ENCODE peak calls at places on chromosome 18, in four cellular contexts. L, M, V and A are unnamed samples.

GRCh38 chr18:61823595-61823994 is 69.2 kb downstream of the RNF152 start:
- DNase-seq in L (no peak), M (no peak), V (no peak), A (no peak)

GRCh38 chr18:71815305-71815704 is 728.8 kb downstream of the CBLN2 start:
- DNase-seq in L (no peak), M (no peak), V (no peak), A (no peak)

GRCh38 chr18:57784034-57784815 is 18.9 kb downstream of the ATP8B1 start:
- DNase-seq in L (no peak), M (peak; percentile 37), V (peak; percentile 43), A (no peak)

GRCh38 chr18:4511166-4511565 is 56.1 kb upstream of the DLGAP1 start:
- DNase-seq in L (no peak), M (no peak), V (no peak), A (no peak)

GRCh38 chr18:79556829-79557585 is 122.6 kb upstream of the CTDP1 start:
- DNase-seq in L (no peak), M (no peak), V (no peak), A (no peak)

GRCh38 chr18:25810736-25811135 is 279.7 kb downstream of the SS18 start:
- DNase-seq in L (no peak), M (no peak), V (no peak), A (no peak)

GRCh38 chr18:79796016-79796415 is 1.7 kb upstream of the KCNG2 start:
- DNase-seq in L (no peak), M (no peak), V (no peak), A (no peak)

GRCh38 chr18:57532987-57533386 is 53.5 kb downstream of the FECH start:
- DNase-seq in L (no peak), M (no peak), V (no peak), A (no peak)

GRCh38 chr18:26771524-26771923 is 94.0 kb downstream of the AQP4 start:
- DNase-seq in L (no peak), M (no peak), V (peak; percentile 6), A (peak; percentile 5)

GRCh38 chr18:12015697-12016062 is 34.4 kb downstream of the IMPA2 start:
- DNase-seq in L (no peak), M (no peak), V (no peak), A (no peak)

GRCh38 chr18:79178044-79178632 is 108.9 kb downstream of the ATP9B start:
- DNase-seq in L (no peak), M (no peak), V (no peak), A (no peak)

GRCh38 chr18:11994708-11995444 is 13.6 kb downstream of the IMPA2 start:
- DNase-seq in L (no peak), M (no peak), V (peak; percentile 75), A (no peak)

GRCh38 chr18:32919799-32920198 is 147.0 kb upstream of the KLHL14 start:
- DNase-seq in L (no peak), M (peak; percentile 17), V (peak; percentile 85), A (no peak)

GRCh38 chr18:51857989-51858388 is 482.0 kb upstream of the DCC start:
- DNase-seq in L (no peak), M (no peak), V (no peak), A (no peak)

GRCh38 chr18:62670573-62670972 is 44.8 kb upstream of the PHLPP1 start:
- DNase-seq in L (no peak), M (no peak), V (no peak), A (no peak)

GRCh38 chr18:68703326-68703725 is 11.6 kb downstream of the TMX3 start:
- DNase-seq in L (no peak), M (no peak), V (no peak), A (no peak)

GRCh38 chr18:12819330-12819729 is 64.7 kb downstream of the PTPN2 start:
- DNase-seq in L (no peak), M (no peak), V (no peak), A (no peak)

GRCh38 chr18:10265560-10266235 is 188.7 kb upstream of the APCDD1 start:
- DNase-seq in L (no peak), M (no peak), V (no peak), A (no peak)

GRCh38 chr18:31741096-31741735 is 19.5 kb downstream of the SLC25A52 start:
- DNase-seq in L (peak; percentile 22), M (peak; percentile 66), V (peak; percentile 41), A (no peak)

GRCh38 chr18:54223568-54224241 is 764 bp downstream of the MBD2 start:
- DNase-seq in L (peak; percentile 59), M (peak; percentile 54), V (no peak), A (peak; percentile 27)

GRCh38 chr18:14907420-14907819 is 159.4 kb downstream of the ANKRD30B start:
- DNase-seq in L (no peak), M (no peak), V (no peak), A (no peak)

GRCh38 chr18:394997-395383 is 105.5 kb downstream of the COLEC12 start:
- DNase-seq in L (no peak), M (no peak), V (no peak), A (no peak)

GRCh38 chr18:3472681-3473544 is 22.9 kb downstream of the TGIF1 start:
- DNase-seq in L (no peak), M (no peak), V (no peak), A (no peak)

GRCh38 chr18:35059280-35059927 is 18.2 kb downstream of the MAPRE2 start:
- DNase-seq in L (no peak), M (no peak), V (no peak), A (no peak)

DNA sequence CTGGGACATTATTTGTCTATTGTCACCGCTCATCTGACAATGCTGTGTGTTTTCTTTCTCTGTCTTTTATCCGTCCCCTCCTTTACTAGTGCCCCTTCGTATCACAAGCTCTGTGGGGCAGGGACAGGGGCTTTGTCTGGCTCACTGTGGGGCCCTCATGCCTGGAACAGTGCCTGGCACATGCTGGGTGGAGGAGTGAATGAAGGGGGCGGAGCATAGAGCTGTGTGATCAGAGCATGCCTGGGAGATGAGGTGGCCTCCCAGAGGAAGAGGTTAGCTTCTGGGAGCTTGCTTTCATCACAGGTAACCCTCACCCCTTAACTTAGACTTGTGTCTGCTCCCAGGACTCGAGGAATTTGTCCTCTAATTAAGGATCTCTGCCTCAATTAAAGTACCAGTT is 16.4 kb downstream of the MTCL1 start:
- DNase-seq in L (peak; percentile 48), M (no peak), V (peak; percentile 41), A (no peak)
- TF ChIP-seq TCF7L2 in L (no peak), M (no peak), V (no peak), A (no peak)

GRCh38 chr18:74399225-74399887 is 57.8 kb downstream of the DIPK1C start:
- DNase-seq in L (no peak), M (no peak), V (no peak), A (no peak)

GRCh38 chr18:74407888-74408287 is 49.2 kb downstream of the DIPK1C start:
- DNase-seq in L (no peak), M (no peak), V (no peak), A (no peak)

GRCh38 chr18:74397572-74397971 is 59.5 kb downstream of the DIPK1C start:
- DNase-seq in L (no peak), M (no peak), V (no peak), A (no peak)

GRCh38 chr18:74402806-74403433 is 54.2 kb downstream of the DIPK1C start:
- DNase-seq in L (no peak), M (peak; percentile 7), V (no peak), A (no peak)
- H3K4me1 ChIP-seq in L (no peaks in the 10 kb centered on the region), M (no peaks in the 10 kb centered on the region), V (no peaks in the 10 kb centered on the region), A (peaks cover 2% of the 10 kb centered on the region)

GRCh38 chr18:48023334-48024008 is 93.0 kb upstream of the SMAD2 start:
- DNase-seq in L (peak; percentile 52), M (peak; percentile 44), V (peak; percentile 13), A (no peak)
- TF ChIP-seq REST in L (no peak), M (no peak), V (no peak), A (no peak)

DNA sequence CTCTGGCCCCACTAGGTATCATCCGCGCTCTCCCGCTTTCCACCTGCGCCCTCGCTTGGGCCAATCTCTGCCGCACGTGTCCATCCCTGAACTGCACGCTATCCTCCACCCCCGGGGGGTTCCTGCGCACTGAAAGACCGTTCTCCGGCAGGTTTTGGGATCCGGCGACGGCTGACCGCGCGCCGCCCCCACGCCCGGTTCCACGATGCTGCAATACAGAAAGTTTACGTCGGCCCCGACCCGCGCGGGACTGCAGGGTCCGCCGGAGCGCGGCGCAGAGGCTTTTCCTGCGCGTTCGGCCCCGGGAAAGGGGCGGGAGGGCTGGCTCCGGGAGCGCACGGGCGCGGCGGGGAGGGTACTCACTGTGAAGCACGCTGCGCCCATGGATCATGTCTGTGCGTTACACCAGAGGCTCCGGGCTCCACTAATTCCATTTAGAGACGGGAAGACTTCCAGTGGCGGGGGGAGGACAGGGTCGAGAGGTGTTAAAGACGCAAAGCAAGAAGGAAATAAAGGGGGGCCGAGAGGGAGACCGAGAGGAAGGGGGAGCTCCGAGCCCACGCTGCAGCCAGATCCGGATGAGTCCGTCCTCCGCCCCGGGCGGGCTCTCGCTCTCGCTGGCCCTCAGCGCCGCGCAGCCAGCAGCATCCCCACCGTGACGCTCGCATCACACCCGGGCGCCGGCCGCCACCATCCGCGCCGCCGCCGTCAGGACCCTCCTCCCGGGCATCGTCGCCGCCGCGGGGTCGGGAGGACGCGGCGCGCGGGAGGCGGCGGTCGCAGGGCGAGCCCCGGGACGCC is 686 bp downstream of the NETO1 start:
- DNase-seq in L (no peak), M (no peak), V (no peak), A (no peak)
- TF ChIP-seq TCF7L2 in L (no peak), M (no peak), V (no peak), A (no peak)

DNA sequence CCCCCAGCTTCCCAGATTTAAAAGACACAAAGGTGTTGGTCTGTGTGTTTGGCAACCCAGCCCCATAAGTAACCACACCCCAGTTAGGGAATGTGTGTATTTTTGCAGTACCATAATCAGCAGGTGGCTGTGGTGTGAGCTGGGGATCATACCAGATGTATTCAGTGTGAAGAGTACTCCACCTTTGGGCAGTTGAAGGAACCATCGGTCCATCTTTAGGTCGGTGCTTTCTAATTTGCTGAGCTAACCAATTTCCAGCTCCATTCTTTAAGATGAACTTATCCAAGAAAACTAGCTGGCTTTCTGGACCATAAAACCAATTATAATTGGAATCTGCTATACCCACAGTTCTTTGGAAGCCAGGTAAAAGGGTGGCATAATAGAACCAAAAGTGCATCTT is 3.2 kb downstream of the DSEL start:
- DNase-seq in L (no peak), M (no peak), V (peak; percentile 3), A (no peak)
- H3K4me1 ChIP-seq in L (no peaks in the 10 kb centered on the region), M (peaks cover 7% of the 10 kb centered on the region), V (peaks cover 7% of the 10 kb centered on the region), A (peaks cover 5% of the 10 kb centered on the region)

GRCh38 chr18:49628119-49628518 is 66.3 kb downstream of the LIPG start:
- DNase-seq in L (no peak), M (no peak), V (no peak), A (no peak)

GRCh38 chr18:49632588-49632987 is 70.7 kb downstream of the LIPG start:
- DNase-seq in L (no peak), M (no peak), V (no peak), A (no peak)

GRCh38 chr18:49631146-49631866 is 69.4 kb downstream of the LIPG start:
- DNase-seq in L (no peak), M (no peak), V (no peak), A (no peak)

GRCh38 chr18:49628993-49629795 is 67.3 kb downstream of the LIPG start:
- DNase-seq in L (no peak), M (no peak), V (peak; percentile 28), A (no peak)

DNA sequence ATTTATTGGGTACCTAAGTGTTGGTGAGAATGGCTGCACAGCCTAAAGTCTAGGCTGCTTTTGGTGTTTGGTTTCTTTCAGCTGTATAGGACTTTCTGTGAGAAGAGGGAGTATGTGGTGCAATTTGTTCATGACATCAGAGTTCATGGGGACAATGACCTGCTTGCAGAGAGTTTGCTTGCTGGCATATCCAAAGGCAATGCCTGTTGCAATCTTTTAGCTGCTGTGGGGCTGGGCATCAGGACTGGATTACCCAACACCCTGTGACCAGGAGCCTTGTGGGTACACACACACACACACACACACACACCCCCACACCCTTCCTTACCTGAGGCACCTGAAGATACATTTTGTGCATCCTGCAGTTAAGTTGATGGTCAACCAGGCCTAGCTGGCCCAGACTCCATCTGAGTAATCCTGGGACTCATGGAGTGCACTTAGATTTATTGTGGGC is 68.4 kb downstream of the LIPG start:
- DNase-seq in L (no peak), M (no peak), V (peak; percentile 92), A (no peak)
- TF ChIP-seq REST in L (no peak), M (no peak), V (no peak), A (no peak)